ENCODE peak calls at places on chromosomes 13 and 19, in four cellular contexts. One of them, this sample, is unnamed.

GRCh38 chr19:2726160-2726855 is 5.1 kb upstream of the DIRAS1 start:
- DNase-seq in K562: no peak
- DNase-seq in SK-N-SH: peak; percentile 26
- DNase-seq in H1: no peak
- DNase-seq in this sample: no peak

GRCh38 chr19:45130888-45131615 is 29.7 kb downstream of the NKPD1 start:
- DNase-seq in SK-N-SH: no peak
- DNase-seq in H1: no peak
- DNase-seq in K562: no peak
- DNase-seq in this sample: peak; percentile 19

GRCh38 chr13:109748677-109749076 is 37.7 kb downstream of the IRS2 start:
- DNase-seq in H1: no peak
- DNase-seq in SK-N-SH: no peak
- DNase-seq in K562: no peak
- DNase-seq in this sample: no peak

GRCh38 chr13:19664481-19665230 is 31.2 kb downstream of the MPHOSPH8 start:
- DNase-seq in SK-N-SH: no peak
- DNase-seq in K562: no peak
- DNase-seq in H1: no peak
- DNase-seq in this sample: no peak

GRCh38 chr13:32897296-32897695 is 118.9 kb upstream of the KL start:
- DNase-seq in K562: no peak
- DNase-seq in SK-N-SH: no peak
- DNase-seq in H1: no peak
- DNase-seq in this sample: no peak

GRCh38 chr13:36395280-36395679 is 37.0 kb upstream of the CCNA1 start:
- DNase-seq in H1: no peak
- DNase-seq in K562: peak; percentile 3
- DNase-seq in SK-N-SH: peak; percentile 11
- DNase-seq in this sample: no peak

GRCh38 chr13:34334984-34335661 is 517.2 kb downstream of the RFC3 start:
- DNase-seq in H1: no peak
- DNase-seq in SK-N-SH: no peak
- DNase-seq in K562: no peak
- DNase-seq in this sample: no peak

GRCh38 chr19:46515879-46516350 is 20.2 kb upstream of the PNMA8B start:
- DNase-seq in SK-N-SH: peak; percentile 77
- DNase-seq in K562: peak; percentile 58
- DNase-seq in H1: no peak
- DNase-seq in this sample: no peak

GRCh38 chr19:13153627-13154240 is 3.5 kb downstream of the IER2 start:
- DNase-seq in SK-N-SH: no peak
- DNase-seq in K562: peak; percentile 73
- DNase-seq in H1: no peak
- DNase-seq in this sample: no peak

GRCh38 chr19:4678881-4679379 is 8.8 kb upstream of the MYDGF start:
- DNase-seq in SK-N-SH: peak; percentile 81
- DNase-seq in H1: peak; percentile 96
- DNase-seq in K562: peak; percentile 96
- DNase-seq in this sample: peak; percentile 51

GRCh38 chr13:73803997-73804396 is 330.2 kb downstream of the KLF12 start:
- DNase-seq in K562: no peak
- DNase-seq in H1: no peak
- DNase-seq in SK-N-SH: no peak
- DNase-seq in this sample: no peak

GRCh38 chr19:54096642-54097106 is 3.9 kb downstream of the OSCAR start:
- DNase-seq in H1: no peak
- DNase-seq in SK-N-SH: no peak
- DNase-seq in K562: peak; percentile 56
- DNase-seq in this sample: peak; percentile 19

GRCh38 chr19:8526345-8527062 is 12.5 kb upstream of the ZNF414 start:
- DNase-seq in H1: peak; percentile 54
- DNase-seq in K562: peak; percentile 92
- DNase-seq in SK-N-SH: peak; percentile 95
- DNase-seq in this sample: peak; percentile 75

GRCh38 chr19:7130043-7130442 is 60.5 kb downstream of the ZNF557 start:
- DNase-seq in H1: no peak
- DNase-seq in K562: no peak
- DNase-seq in SK-N-SH: no peak
- DNase-seq in this sample: no peak

GRCh38 chr13:61608138-61608537 is 192.5 kb upstream of the PCDH20 start:
- DNase-seq in K562: no peak
- DNase-seq in SK-N-SH: no peak
- DNase-seq in H1: peak; percentile 15
- DNase-seq in this sample: no peak

DNA sequence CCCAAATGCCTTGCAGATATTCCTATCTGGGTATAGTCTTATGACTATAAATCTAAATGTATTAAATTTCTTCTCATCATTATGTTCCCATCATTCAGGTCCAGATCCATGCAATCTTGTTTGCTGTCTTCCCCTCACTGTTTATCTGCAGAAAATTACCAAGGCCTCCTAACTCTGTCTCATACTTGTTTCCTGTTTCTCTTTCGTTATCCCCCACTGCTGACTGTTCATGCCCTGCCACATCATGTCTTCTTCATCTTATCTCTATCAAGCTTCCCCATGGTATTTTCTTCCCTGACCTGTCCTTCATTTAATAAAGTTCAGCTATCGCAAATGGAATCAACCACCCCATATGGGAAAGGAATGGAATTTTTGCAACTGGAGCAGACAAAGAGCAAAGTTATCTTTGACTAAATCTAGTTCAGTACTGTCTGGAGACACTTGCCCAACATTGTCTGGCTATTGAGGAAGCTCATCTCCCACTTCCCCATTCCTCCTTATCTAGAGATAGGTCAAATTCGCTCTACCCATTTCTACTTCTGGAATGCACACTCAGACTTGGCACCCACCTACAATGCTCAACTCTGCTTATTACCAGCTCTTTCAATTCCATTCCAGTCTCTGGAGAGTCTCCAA is 1358.1 kb downstream of the EFNB2 start:
- DNase-seq in K562: no peak
- DNase-seq in SK-N-SH: no peak
- DNase-seq in H1: no peak
- DNase-seq in this sample: no peak
- H2AFZ ChIP-seq in K562: no peak overlapping the region
- H2AFZ ChIP-seq in SK-N-SH: no peak overlapping the region
- H2AFZ ChIP-seq in H1: no peak overlapping the region
- H2AFZ ChIP-seq in this sample: no peak overlapping the region

GRCh38 chr19:10018219-10018618 is 4.9 kb downstream of the RDH8 start:
- DNase-seq in SK-N-SH: no peak
- DNase-seq in H1: no peak
- DNase-seq in K562: no peak
- DNase-seq in this sample: no peak
- TF ChIP-seq JUND in SK-N-SH: no peak
- TF ChIP-seq JUND in H1: no peak
- TF ChIP-seq JUND in K562: no peak
- TF ChIP-seq JUND in this sample: no peak

GRCh38 chr19:17089238-17089637 is 13.7 kb downstream of the MYO9B start:
- DNase-seq in K562: no peak
- DNase-seq in SK-N-SH: no peak
- DNase-seq in H1: no peak
- DNase-seq in this sample: no peak

GRCh38 chr19:17088552-17088951 is 13.0 kb downstream of the MYO9B start:
- DNase-seq in K562: no peak
- DNase-seq in H1: no peak
- DNase-seq in SK-N-SH: no peak
- DNase-seq in this sample: no peak

GRCh38 chr19:17092696-17093095 is 17.1 kb downstream of the MYO9B start:
- DNase-seq in H1: no peak
- DNase-seq in SK-N-SH: no peak
- DNase-seq in K562: no peak
- DNase-seq in this sample: no peak

GRCh38 chr19:17091758-17092333 is 16.3 kb downstream of the MYO9B start:
- DNase-seq in H1: no peak
- DNase-seq in SK-N-SH: no peak
- DNase-seq in K562: peak; percentile 25
- DNase-seq in this sample: no peak

GRCh38 chr19:17090501-17091074 is 15.0 kb downstream of the MYO9B start:
- DNase-seq in SK-N-SH: no peak
- DNase-seq in K562: no peak
- DNase-seq in H1: no peak
- DNase-seq in this sample: no peak
- H4K20me1 ChIP-seq in SK-N-SH: peaks cover 34% of the 10 kb centered on the region
- H4K20me1 ChIP-seq in K562: peaks cover 8% of the 10 kb centered on the region
- H4K20me1 ChIP-seq in H1: peaks cover 18% of the 10 kb centered on the region
- H4K20me1 ChIP-seq in this sample: no peaks in the 10 kb centered on the region

DNA sequence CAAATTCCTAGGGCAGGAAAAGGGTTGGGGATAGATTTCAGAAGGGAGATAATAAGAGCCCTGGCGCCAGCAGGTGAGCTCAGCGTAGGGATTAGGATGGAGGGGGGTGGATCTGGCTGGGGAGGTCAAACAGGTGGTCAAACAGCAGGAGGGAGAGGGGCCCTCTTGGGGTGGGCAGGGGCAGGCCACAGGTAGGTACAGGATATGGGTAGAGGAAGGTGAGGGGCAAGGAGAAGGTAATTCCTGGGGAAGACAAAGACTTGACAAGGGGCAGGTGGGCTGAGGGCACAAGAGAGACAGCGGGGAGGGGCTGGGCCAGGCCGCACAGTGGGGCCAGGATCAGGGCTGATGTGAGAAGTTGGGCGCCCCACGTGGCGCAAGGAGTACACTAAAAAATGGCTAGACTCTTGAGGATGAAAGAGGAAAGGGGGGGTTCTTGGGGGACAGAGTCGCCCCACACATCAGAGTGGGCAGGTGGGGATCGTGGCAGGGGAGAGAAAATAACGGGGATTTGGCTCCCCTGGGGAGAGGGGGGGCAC is 713 bp downstream of the KRI1 start:
- DNase-seq in SK-N-SH: peak; percentile 76
- DNase-seq in K562: peak; percentile 84
- DNase-seq in H1: no peak
- DNase-seq in this sample: no peak
- H2AFZ ChIP-seq in SK-N-SH: peak overlapping the region; percentile 89
- H2AFZ ChIP-seq in K562: peak overlapping the region; percentile 88
- H2AFZ ChIP-seq in H1: no peak overlapping the region
- H2AFZ ChIP-seq in this sample: no peak overlapping the region

DNA sequence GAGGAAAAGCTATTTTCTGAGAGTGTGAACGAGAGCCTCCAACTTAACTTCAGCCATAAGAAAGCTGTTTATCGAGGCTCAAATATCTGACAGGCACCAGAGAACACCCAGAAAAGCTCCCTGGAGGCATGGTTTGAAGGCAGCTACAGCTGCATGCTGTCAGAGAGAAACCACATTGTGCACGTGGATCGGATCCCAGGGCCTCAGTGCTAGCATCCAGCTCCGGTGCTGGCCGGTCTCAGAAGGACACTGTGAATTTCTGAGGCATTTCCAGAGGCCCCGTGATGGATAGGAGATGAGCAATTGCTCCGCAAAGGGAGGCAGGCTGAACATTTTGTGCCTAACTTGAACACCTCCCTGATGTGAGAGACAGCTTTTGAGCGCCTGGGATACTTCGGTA is 315.7 kb downstream of the FGF9 start:
- DNase-seq in K562: no peak
- DNase-seq in H1: no peak
- DNase-seq in SK-N-SH: no peak
- DNase-seq in this sample: no peak
- TF ChIP-seq JUND in K562: no peak
- TF ChIP-seq JUND in H1: no peak
- TF ChIP-seq JUND in SK-N-SH: no peak
- TF ChIP-seq JUND in this sample: no peak

This sample was measured in HCT116.